ENCODE peak calls at places on chromosomes 16 and 17, in five cellular contexts. Z is GM12878, Y is HCT116, E is HepG2, A is K562. S is an unnamed sample.

GRCh38 chr16:77722315-77723107 is at the start of gene NUDT7:
- DNase-seq in E (peak), Z (peak), A (peak), Y (peak), S (peak)

GRCh38 chr17:37067555-37068111 is 118.9 kb downstream of the AATF start:
- DNase-seq in Y (peak), A (peak), E (peak), Z (no peak), S (peak)

GRCh38 chr17:12104831-12105230 is 84.2 kb downstream of the MAP2K4 start:
- DNase-seq in Z (no peak), Y (no peak), A (no peak), E (no peak), S (no peak)

GRCh38 chr16:27363246-27363632 is 38.7 kb upstream of the IL21R start:
- DNase-seq in A (no peak), Y (no peak), Z (no peak), E (no peak), S (no peak)

GRCh38 chr16:79316004-79316458 is 284.5 kb downstream of the MAF start:
- DNase-seq in Z (peak), Y (no peak), E (no peak), A (no peak), S (no peak)

GRCh38 chr17:76446449-76447231 is 6.3 kb downstream of the UBE2O start:
- DNase-seq in Y (peak), Z (no peak), A (peak), E (peak), S (peak)

GRCh38 chr16:11183035-11183812 is 72.8 kb downstream of the SOCS1 start:
- DNase-seq in E (no peak), Y (no peak), A (no peak), Z (peak), S (no peak)

GRCh38 chr16:17544785-17545184 is 74.0 kb upstream of the XYLT1 start:
- DNase-seq in Y (peak), Z (no peak), A (peak), E (no peak), S (peak)

GRCh38 chr16:69707920-69708683 is 18.3 kb downstream of the NQO1 start:
- DNase-seq in Z (no peak), E (no peak), Y (no peak), A (no peak), S (no peak)

GRCh38 chr16:12271006-12271405 is 294.5 kb downstream of the SNX29 start:
- DNase-seq in Y (peak), E (peak), A (peak), Z (no peak), S (peak)

GRCh38 chr16:75948886-75949285 is 222.6 kb upstream of the CPHXL start:
- DNase-seq in Y (no peak), Z (no peak), A (no peak), E (no peak), S (no peak)

GRCh38 chr17:77649717-77650211 is 308.7 kb upstream of the TNRC6C start:
- DNase-seq in Y (peak), E (no peak), Z (no peak), A (peak), S (peak)

GRCh38 chr17:40021471-40021961 is 6.3 kb downstream of the CSF3 start:
- DNase-seq in Z (no peak), E (no peak), Y (no peak), A (no peak), S (peak)

GRCh38 chr17:40122466-40122943 is 734 bp downstream of the MSL1 start:
- DNase-seq in A (peak), Z (no peak), Y (no peak), E (no peak), S (peak)

GRCh38 chr16:87165151-87165550 is 152.0 kb downstream of the C16orf95 start:
- DNase-seq in E (no peak), Y (no peak), A (no peak), Z (no peak), S (no peak)

GRCh38 chr16:19874816-19875546 is 9.7 kb downstream of the GPRC5B start:
- DNase-seq in E (no peak), Z (no peak), A (no peak), Y (no peak), S (no peak)

GRCh38 chr17:81165246-81166032 is at the start of gene PVALEF:
- DNase-seq in A (no peak), E (peak), Z (no peak), Y (no peak), S (peak)

GRCh38 chr17:74566132-74566753 is 1.1 kb downstream of the CD300H start:
- DNase-seq in E (peak), Y (peak), A (peak), Z (no peak), S (peak)

GRCh38 chr17:77572065-77572601 is 386.4 kb upstream of the TNRC6C start:
- DNase-seq in Z (no peak), E (no peak), Y (no peak), A (peak), S (no peak)

GRCh38 chr17:17635126-17635525 is 43.6 kb upstream of the PEMT start:
- DNase-seq in E (no peak), Y (no peak), Z (no peak), A (no peak), S (no peak)

GRCh38 chr17:13699261-13699660 is 97.5 kb upstream of the HS3ST3A1 start:
- DNase-seq in E (no peak), Z (no peak), Y (no peak), A (no peak), S (no peak)

GRCh38 chr17:81241648-81242420 is 2.7 kb downstream of the NDUFAF8 start:
- DNase-seq in E (peak), Y (no peak), Z (no peak), A (peak), S (peak)

GRCh38 chr17:7425316-7425715 is at the start of gene SPEM2:
- DNase-seq in Y (no peak), A (no peak), E (no peak), Z (no peak), S (no peak)

GRCh38 chr17:66965801-66966528 is 1.5 kb downstream of the CACNG4 start:
- DNase-seq in Y (no peak), A (no peak), Z (no peak), E (no peak), S (no peak)

GRCh38 chr16:69476920-69477418 is 52.5 kb downstream of the CYB5B start:
- DNase-seq in Y (peak), Z (no peak), A (peak), E (peak), S (peak)

GRCh38 chr16:51919736-51920135 is 627.2 kb downstream of the TOX3 start:
- DNase-seq in Z (no peak), A (no peak), Y (no peak), E (no peak), S (no peak)

GRCh38 chr16:59859606-59860402 is 1125.7 kb upstream of the GOT2 start:
- DNase-seq in A (no peak), Y (no peak), Z (no peak), E (no peak), S (no peak)

GRCh38 chr17:43823350-43824084 is 9.4 kb downstream of the MPP3 start:
- DNase-seq in A (no peak), Z (no peak), E (no peak), Y (no peak), S (no peak)

GRCh38 chr17:79937981-79938695 is 97.5 kb downstream of the TBC1D16 start:
- DNase-seq in Y (no peak), A (no peak), Z (no peak), E (no peak), S (no peak)

DNA sequence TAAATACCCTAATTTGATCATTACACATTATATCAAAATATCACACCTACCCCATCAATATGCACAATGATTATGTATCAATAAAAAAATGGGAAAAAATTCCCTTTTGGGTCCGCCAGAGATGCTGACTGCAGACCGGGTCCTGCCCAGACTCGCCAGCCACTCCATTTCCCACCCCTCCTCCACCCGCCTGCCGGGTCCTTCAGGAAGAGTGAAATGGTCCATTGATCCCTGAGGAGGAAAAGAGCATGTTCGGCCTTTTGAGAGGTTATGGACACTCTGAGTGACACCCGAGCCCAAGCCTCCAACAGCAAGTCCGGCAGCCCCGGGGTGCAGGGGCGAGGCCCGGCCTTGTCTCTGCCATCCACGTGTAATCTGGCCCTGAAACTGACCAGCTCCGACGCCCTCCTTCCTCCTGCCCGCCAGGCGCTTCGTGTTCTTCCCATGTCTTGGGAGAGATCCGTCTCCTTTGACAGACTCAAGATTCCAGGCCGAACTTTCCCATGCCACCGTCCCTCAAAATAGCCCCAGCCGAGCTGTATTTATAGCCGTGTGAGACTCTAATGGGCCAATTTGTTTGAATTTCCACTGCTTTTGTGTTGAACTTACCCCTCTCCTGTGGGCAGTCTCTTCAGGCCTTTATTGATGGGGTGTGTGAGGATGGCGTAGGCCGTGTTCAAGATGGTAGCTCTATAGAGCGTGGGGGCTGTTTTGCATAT is 124.1 kb upstream of the ZFHX3 start:
- DNase-seq in Y (no peak), E (no peak), Z (no peak), A (no peak), S (no peak)
- TF ChIP-seq REST in Y (no peak), E (no peak), Z (no peak), A (no peak), S (no peak)

GRCh38 chr16:81716478-81717210 is 62.4 kb upstream of the PLCG2 start:
- DNase-seq in Z (peak), A (no peak), E (no peak), Y (no peak), S (no peak)
- TF ChIP-seq POLR2A in Z (peak), A (no peak), E (no peak), Y (no peak), S (no peak)

DNA sequence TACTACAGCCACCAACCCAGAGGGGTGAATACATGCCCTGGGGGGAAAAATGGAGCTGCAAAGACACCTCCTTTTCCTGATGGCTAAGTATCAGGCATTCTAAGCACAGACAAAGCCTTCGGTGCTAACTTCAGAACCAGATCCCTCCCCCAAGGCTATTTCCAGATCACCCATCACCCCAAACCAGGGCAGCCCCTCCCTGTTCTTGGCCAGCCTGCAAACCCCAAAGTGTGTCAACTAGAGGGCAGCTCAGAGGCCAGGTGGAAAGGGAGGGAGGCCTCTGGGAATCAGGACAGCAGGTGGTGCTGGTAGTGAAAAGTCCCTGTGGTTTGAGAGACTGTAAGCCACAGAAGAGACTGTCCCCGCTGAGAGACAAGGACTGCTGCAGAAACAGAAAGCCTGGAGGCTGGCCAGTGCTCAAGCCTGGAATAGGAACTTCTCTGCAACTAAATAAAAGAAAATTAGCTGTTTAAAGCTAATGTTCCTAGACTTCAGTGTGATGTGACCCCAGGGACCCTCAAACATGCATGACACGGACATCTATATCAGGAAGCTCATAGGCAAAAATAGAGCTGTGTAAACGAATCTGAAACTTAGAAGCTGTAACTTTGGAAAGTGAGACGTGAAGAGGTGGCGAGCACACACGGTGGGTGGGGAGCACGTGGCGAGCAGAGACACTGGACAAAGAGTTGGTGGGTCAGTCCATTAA is 9.1 kb downstream of the TUBG1 start:
- DNase-seq in E (peak), Z (peak), A (peak), Y (no peak), S (peak)
- TF ChIP-seq REST in E (no peak), Z (no peak), A (no peak), Y (no peak), S (no peak)

GRCh38 chr17:63446218-63446980 is at the start of gene CYB561:
- DNase-seq in Y (peak), E (no peak), A (peak), Z (no peak), S (peak)
- TF ChIP-seq POLR2A in Y (peak), E (no peak), A (no peak), Z (peak), S (peak)

GRCh38 chr16:83826146-83826913 is 18.6 kb downstream of the HSBP1 start:
- DNase-seq in Y (peak), A (peak), E (peak), Z (no peak), S (peak)
- TF ChIP-seq REST in Y (no peak), A (no peak), E (no peak), Z (no peak), S (no peak)

GRCh38 chr17:27430383-27430840 is 25.8 kb upstream of the KSR1 start:
- DNase-seq in Y (no peak), E (no peak), Z (no peak), A (no peak), S (no peak)

GRCh38 chr17:27429666-27430382 is 26.4 kb upstream of the KSR1 start:
- DNase-seq in Z (no peak), A (no peak), Y (no peak), E (no peak), S (no peak)

GRCh38 chr17:27428781-27429505 is 27.3 kb upstream of the KSR1 start:
- DNase-seq in A (no peak), Y (no peak), E (no peak), Z (no peak), S (no peak)

GRCh38 chr17:27430882-27431491 is 25.3 kb upstream of the KSR1 start:
- DNase-seq in Y (peak), A (peak), Z (no peak), E (peak), S (peak)

DNA sequence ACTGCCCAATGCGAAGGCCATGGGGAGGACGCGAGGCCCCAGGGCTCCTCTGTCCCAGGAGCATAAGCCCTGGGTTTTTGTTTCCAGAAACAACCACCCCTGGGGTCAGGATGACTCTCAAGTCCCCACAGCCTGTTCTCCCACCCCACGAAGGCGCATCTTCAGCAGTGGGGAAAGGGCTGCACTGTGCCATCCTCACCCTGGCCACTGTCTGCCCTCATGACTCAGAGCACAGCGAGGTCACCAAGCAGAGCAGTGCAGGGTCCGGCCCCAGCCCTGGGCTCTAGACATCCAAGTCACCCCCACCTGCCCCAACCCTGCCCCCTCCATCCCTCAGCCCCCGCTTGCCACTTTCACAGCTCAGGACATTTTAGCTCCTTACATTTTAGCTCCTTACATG is 22.7 kb upstream of the KSR1 start:
- DNase-seq in E (no peak), Y (no peak), A (no peak), Z (no peak), S (no peak)
- TF ChIP-seq POLR2A in E (no peak), Y (no peak), A (no peak), Z (no peak), S (no peak)

S was measured in A549.